ENCODE peak calls at places on chromosomes 3 and 15, in ten cellular contexts. X, S, D, I, L, Q, B, H, A and U are unnamed samples.

GRCh38 chr3:184757010-184757651 is 45.3 kb upstream of the MAGEF1 start:
- DNase-seq in Q (peak; percentile 29), X (peak; percentile 75), B (peak; percentile 80), H (peak; percentile 57), I (peak; percentile 94), S (no peak), L (peak; percentile 15), A (no peak), D (peak; percentile 66), U (no peak)

GRCh38 chr15:68428431-68428940 is 3.5 kb downstream of the ITGA11 start:
- DNase-seq in S (no peak), L (no peak), I (no peak), H (no peak), A (no peak), Q (no peak), D (no peak), B (no peak), X (no peak), U (no peak)

GRCh38 chr3:197103766-197104165 is 74.1 kb upstream of the MELTF start:
- DNase-seq in L (no peak), Q (no peak), B (no peak), A (no peak), D (peak; percentile 36), H (no peak), I (no peak), S (no peak), X (peak; percentile 3), U (no peak)

GRCh38 chr3:61935819-61936218 is 374.4 kb downstream of the PTPRG start:
- DNase-seq in I (no peak), B (no peak), L (no peak), D (no peak), S (no peak), X (no peak), A (no peak), Q (no peak), H (no peak), U (no peak)

GRCh38 chr3:8760506-8760905 is 8.9 kb downstream of the OXTR start:
- DNase-seq in A (no peak), L (no peak), D (no peak), Q (no peak), S (no peak), H (no peak), I (no peak), B (no peak), X (no peak), U (no peak)

GRCh38 chr15:71542836-71543235 is 267.5 kb upstream of the NR2E3 start:
- DNase-seq in A (no peak), D (peak; percentile 48), Q (peak; percentile 65), H (no peak), X (no peak), I (no peak), L (peak; percentile 37), B (no peak), S (no peak), U (no peak)

GRCh38 chr3:19146685-19147650 is 1.3 kb upstream of the KCNH8 start:
- DNase-seq in A (peak; percentile 89), D (peak; percentile 68), H (peak; percentile 83), L (peak; percentile 9), B (peak; percentile 63), X (peak; percentile 27), S (peak; percentile 23), I (peak; percentile 50), Q (peak; percentile 59), U (peak; percentile 72)

GRCh38 chr15:58447244-58448010 is 15.6 kb downstream of the LIPC start:
- DNase-seq in A (no peak), I (peak; percentile 74), L (peak; percentile 94), H (no peak), D (peak; percentile 95), S (no peak), X (peak; percentile 74), B (no peak), Q (peak; percentile 99), U (no peak)

GRCh38 chr3:13134879-13135206 is 61.6 kb upstream of the IQSEC1 start:
- DNase-seq in D (no peak), A (no peak), I (no peak), L (no peak), B (no peak), H (no peak), Q (no peak), S (no peak), X (no peak), U (no peak)

GRCh38 chr3:194244167-194244566 is 107.0 kb downstream of the CPN2 start:
- DNase-seq in D (no peak), H (no peak), Q (no peak), S (no peak), A (no peak), I (no peak), B (no peak), X (no peak), L (no peak), U (no peak)

GRCh38 chr3:78757734-78758133 is 1010.1 kb downstream of the ROBO1 start:
- DNase-seq in L (no peak), I (no peak), D (no peak), H (no peak), S (no peak), B (no peak), A (no peak), X (no peak), Q (no peak), U (no peak)

GRCh38 chr15:48170981-48171380 is 7.1 kb downstream of the MYEF2 start:
- DNase-seq in B (no peak), A (peak; percentile 26), S (no peak), I (no peak), Q (no peak), L (no peak), H (no peak), X (no peak), D (no peak), U (no peak)

GRCh38 chr3:33044676-33045075 is 52.3 kb downstream of the GLB1 start:
- DNase-seq in Q (no peak), D (no peak), I (no peak), L (no peak), H (peak; percentile 45), A (no peak), X (no peak), B (no peak), S (no peak), U (no peak)

GRCh38 chr15:79170256-79170664 is 79.7 kb upstream of the RASGRF1 start:
- DNase-seq in X (peak; percentile 9), B (peak; percentile 41), I (peak; percentile 44), H (no peak), L (no peak), Q (peak; percentile 52), D (no peak), S (no peak), A (no peak), U (no peak)

GRCh38 chr3:6262035-6262434 is 598.9 kb upstream of the GRM7 start:
- DNase-seq in X (no peak), D (no peak), B (no peak), I (no peak), A (peak; percentile 22), Q (no peak), H (no peak), S (no peak), L (no peak), U (no peak)

GRCh38 chr15:54962637-54963036 is 234.1 kb downstream of the RSL24D1 start:
- DNase-seq in X (no peak), H (no peak), B (no peak), S (no peak), L (no peak), D (no peak), I (no peak), A (no peak), Q (no peak), U (no peak)

GRCh38 chr3:158452324-158452723 is 118.7 kb upstream of the MLF1 start:
- DNase-seq in A (no peak), X (no peak), Q (no peak), I (no peak), H (no peak), S (no peak), B (no peak), L (no peak), D (no peak), U (no peak)

GRCh38 chr3:108972482-108972881 is 18.8 kb upstream of the GUCA1C start:
- DNase-seq in D (no peak), X (no peak), H (no peak), L (no peak), S (no peak), A (no peak), B (no peak), I (no peak), Q (no peak), U (no peak)

GRCh38 chr15:59039225-59039624 is 51.8 kb downstream of the RNF111 start:
- DNase-seq in A (no peak), S (no peak), L (no peak), I (no peak), D (no peak), X (no peak), H (no peak), B (no peak), Q (no peak), U (no peak)

GRCh38 chr3:66554178-66554577 is 53.4 kb upstream of the LRIG1 start:
- DNase-seq in H (peak; percentile 7), Q (peak; percentile 55), S (no peak), X (peak; percentile 47), A (no peak), D (peak; percentile 38), B (no peak), I (no peak), L (no peak), U (no peak)

GRCh38 chr15:80179025-80179759 is 26.4 kb downstream of the FAH start:
- DNase-seq in S (no peak), Q (peak; percentile 96), L (peak; percentile 69), I (peak; percentile 87), D (peak; percentile 91), H (no peak), A (no peak), X (peak; percentile 93), B (no peak), U (no peak)

GRCh38 chr15:33934396-33934795 is 33.9 kb upstream of the CHRM5 start:
- DNase-seq in S (no peak), B (no peak), D (peak; percentile 15), H (no peak), A (no peak), I (no peak), L (no peak), Q (no peak), X (no peak), U (no peak)

GRCh38 chr3:15743587-15744009 is 54.2 kb downstream of the ANKRD28 start:
- DNase-seq in Q (no peak), L (no peak), D (no peak), A (no peak), B (no peak), H (no peak), I (no peak), X (no peak), S (no peak), U (no peak)

GRCh38 chr3:100197876-100198275 is 62.9 kb upstream of the TBC1D23 start:
- DNase-seq in X (no peak), L (no peak), H (no peak), D (no peak), B (no peak), S (no peak), I (no peak), Q (no peak), A (no peak), U (no peak)

GRCh38 chr3:127750226-127751031 is 71.9 kb downstream of the MGLL start:
- DNase-seq in I (peak; percentile 65), L (peak; percentile 53), S (no peak), Q (peak; percentile 99), B (no peak), A (no peak), X (peak; percentile 96), D (peak; percentile 85), H (peak; percentile 69), U (no peak)

GRCh38 chr15:82856397-82857170 is 47.2 kb downstream of the WHAMM start:
- DNase-seq in S (no peak), H (no peak), L (no peak), B (no peak), X (no peak), I (no peak), D (no peak), Q (no peak), A (no peak), U (no peak)

GRCh38 chr3:188051801-188052228 is 102.1 kb upstream of the LPP start:
- DNase-seq in L (no peak), I (no peak), X (no peak), B (peak; percentile 77), Q (peak; percentile 66), S (no peak), D (no peak), H (no peak), A (no peak), U (no peak)

GRCh38 chr3:39361252-39361927 is 21.8 kb upstream of the SLC25A38 start:
- DNase-seq in H (no peak), S (no peak), I (no peak), L (no peak), B (no peak), X (no peak), D (no peak), Q (no peak), A (no peak), U (no peak)